ENCODE peak calls at places on chromosomes 7 and 10, in five cellular contexts. X is H9, N is trophoblast cell, Q is mesenchymal stem cell, H is H1. G is an unnamed sample.

GRCh38 chr7:77537595-77538185 is 595 bp downstream of the PTPN12 start:
- DNase-seq in X (no peak), N (peak), Q (no peak), H (no peak), G (peak)

GRCh38 chr7:25009271-25009670 is 29.3 kb upstream of the OSBPL3 start:
- DNase-seq in X (no peak), N (peak), Q (peak), H (no peak), G (no peak)

GRCh38 chr10:19498348-19499290 is 317.6 kb upstream of the PLXDC2 start:
- DNase-seq in X (no peak), N (peak), Q (no peak), H (no peak), G (no peak)

GRCh38 chr10:110010076-110011069 is 2.6 kb downstream of the ADD3 start:
- DNase-seq in X (no peak), N (no peak), Q (no peak), H (no peak), G (no peak)

GRCh38 chr7:50342616-50343114 is 38.1 kb downstream of the IKZF1 start:
- DNase-seq in X (no peak), N (no peak), Q (no peak), H (no peak), G (no peak)

GRCh38 chr7:24836084-24836483 is 78.8 kb upstream of the GSDME start:
- DNase-seq in X (no peak), N (no peak), Q (no peak), H (no peak), G (no peak)

GRCh38 chr10:62755662-62756653 is 48.6 kb upstream of the ADO start:
- DNase-seq in X (no peak), N (no peak), Q (no peak), H (no peak), G (no peak)

GRCh38 chr10:120539076-120539475 is 82.0 kb downstream of the PLPP4 start:
- DNase-seq in X (no peak), N (no peak), Q (no peak), H (no peak), G (peak)

GRCh38 chr7:16594061-16594460 is 51.5 kb downstream of the ANKMY2 start:
- DNase-seq in X (no peak), N (no peak), Q (peak), H (no peak), G (no peak)

GRCh38 chr10:29734980-29735627 is 100.3 kb upstream of the SVIL start:
- DNase-seq in X (peak), N (peak), Q (peak), H (no peak), G (peak)

GRCh38 chr10:29658984-29659769 is 24.4 kb upstream of the SVIL start:
- DNase-seq in X (no peak), N (peak), Q (peak), H (no peak), G (no peak)

GRCh38 chr10:71590786-71591350 is 128.7 kb downstream of the C10orf105 start:
- DNase-seq in X (no peak), N (no peak), Q (no peak), H (no peak), G (no peak)

GRCh38 chr10:51602326-51602725 is 97.1 kb downstream of the CSTF2T start:
- DNase-seq in X (no peak), N (no peak), Q (peak), H (no peak), G (no peak)

GRCh38 chr7:105926131-105926530 is 36.9 kb upstream of the CDHR3 start:
- DNase-seq in X (no peak), N (no peak), Q (no peak), H (no peak), G (no peak)
- H3K14ac ChIP-seq in X (no peak), N (no peak), Q (no peak), H (no peak), G (no peak)

DNA sequence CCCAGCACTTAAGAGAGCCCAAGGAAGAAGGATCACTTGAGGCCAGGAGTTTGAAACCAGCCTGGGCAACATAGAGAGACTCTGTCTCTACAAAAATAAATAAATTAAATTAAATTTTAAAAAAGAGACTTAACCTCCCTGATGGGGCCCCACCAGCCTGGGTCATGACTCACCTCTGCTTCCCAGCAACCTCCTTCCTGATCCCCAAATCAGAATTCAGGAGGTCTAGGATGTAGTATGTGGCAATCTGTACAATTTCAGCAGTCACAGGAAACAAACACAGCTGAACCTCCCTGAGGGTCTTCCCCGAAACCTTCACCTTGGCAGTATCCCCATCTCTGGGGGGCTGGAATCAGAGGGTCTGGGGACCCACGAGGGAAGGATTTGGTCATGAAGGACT is 9.7 kb upstream of the PPP1R35 start:
- DNase-seq in X (no peak), N (no peak), Q (no peak), H (no peak), G (no peak)
- H3K4ac ChIP-seq in X (no peak), N (no peak), Q (no peak), H (no peak), G (no peak)

DNA sequence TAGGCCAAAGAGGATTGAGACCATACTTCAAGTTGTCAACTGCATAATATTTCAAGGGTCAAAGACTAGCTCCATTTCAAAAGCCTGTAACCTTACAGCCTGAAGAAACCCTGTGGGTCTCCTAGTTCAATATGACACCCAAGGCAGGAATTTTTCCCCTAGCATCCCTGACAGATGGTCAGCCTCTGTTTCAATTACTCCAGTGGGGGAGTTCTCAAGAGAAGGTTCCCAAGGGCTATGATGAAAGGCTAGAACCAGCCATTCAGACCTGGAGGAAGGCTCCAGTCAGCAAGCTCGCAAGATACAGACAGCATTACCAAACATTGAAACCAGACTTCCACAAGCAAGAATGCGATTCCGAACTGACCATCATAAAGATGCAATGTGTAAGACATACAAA is 1.6 kb downstream of the HTR7 start:
- DNase-seq in X (no peak), N (no peak), Q (peak), H (no peak), G (no peak)
- H2BK12ac ChIP-seq in X (no peak), N (no peak), Q (no peak), H (no peak), G (no peak)

GRCh38 chr7:27700501-27700900 is 37.8 kb upstream of the HIBADH start:
- DNase-seq in X (no peak), N (no peak), Q (no peak), H (no peak), G (no peak)

GRCh38 chr7:27693794-27694193 is 31.1 kb upstream of the HIBADH start:
- DNase-seq in X (no peak), N (no peak), Q (peak), H (no peak), G (no peak)

GRCh38 chr7:27699751-27700150 is 37.1 kb upstream of the HIBADH start:
- DNase-seq in X (no peak), N (no peak), Q (no peak), H (no peak), G (no peak)

GRCh38 chr7:27695096-27695495 is 32.4 kb upstream of the HIBADH start:
- DNase-seq in X (no peak), N (no peak), Q (no peak), H (no peak), G (no peak)

GRCh38 chr7:27697861-27698430 is 35.3 kb upstream of the HIBADH start:
- DNase-seq in X (no peak), N (peak), Q (peak), H (no peak), G (no peak)
- H3K14ac ChIP-seq in X (no peak), N (no peak), Q (no peak), H (no peak), G (no peak)

GRCh38 chr10:17126327-17126726 is 3.3 kb downstream of the CUBN start:
- DNase-seq in X (no peak), N (no peak), Q (no peak), H (no peak), G (no peak)
- H3K4ac ChIP-seq in X (no peak), N (no peak), Q (no peak), H (no peak), G (no peak)

G was measured in neuronal stem cell.